ENCODE peak calls at places on chromosomes 5 and 9, in four cellular contexts. W is K562, V is transverse colon, T is gastrocnemius medialis. C is an unnamed sample.

GRCh38 chr5:140402258-140403074 is 833 bp downstream of the ANKHD1 start:
- DNase-seq in V (peak; percentile 36), T (peak; percentile 12), W (peak; percentile 48), C (peak; percentile 36)

GRCh38 chr5:37838933-37839341 is 904 bp downstream of the GDNF start:
- DNase-seq in V (no peak), T (no peak), W (no peak), C (no peak)

GRCh38 chr9:4497855-4498254 is 7.6 kb downstream of the SLC1A1 start:
- DNase-seq in V (no peak), T (no peak), W (no peak), C (no peak)

GRCh38 chr9:113223963-113224362 is 2.6 kb downstream of the SLC31A1 start:
- DNase-seq in W (no peak), T (no peak), V (no peak), C (no peak)

GRCh38 chr5:54013556-54014157 is 296.7 kb downstream of the ARL15 start:
- DNase-seq in V (peak; percentile 16), W (peak; percentile 48), T (peak; percentile 6), C (no peak)

GRCh38 chr5:79333852-79334557 is 98.1 kb downstream of the JMY start:
- DNase-seq in T (no peak), W (no peak), V (no peak), C (no peak)

GRCh38 chr5:159510282-159510681 is 180.0 kb upstream of the IL12B start:
- DNase-seq in V (peak; percentile 31), T (peak; percentile 67), W (no peak), C (peak; percentile 91)

GRCh38 chr9:137156567-137157375 is 13.1 kb downstream of the LRRC26 start:
- DNase-seq in W (peak; percentile 92), T (no peak), V (peak; percentile 32), C (peak; percentile 82)

GRCh38 chr9:17063535-17064135 is 71.2 kb upstream of the CNTLN start:
- DNase-seq in T (no peak), W (no peak), V (no peak), C (no peak)

GRCh38 chr5:35736280-35736679 is 118.6 kb downstream of the SPEF2 start:
- DNase-seq in W (no peak), T (no peak), V (no peak), C (no peak)

GRCh38 chr5:167770461-167770860 is 521.0 kb upstream of the WWC1 start:
- DNase-seq in V (no peak), T (no peak), W (no peak), C (no peak)

GRCh38 chr9:20744046-20744630 is 60.1 kb downstream of the FOCAD start:
- DNase-seq in W (no peak), V (no peak), T (no peak), C (no peak)

GRCh38 chr5:29744618-29745017 is 1448.9 kb upstream of the CDH6 start:
- DNase-seq in W (no peak), V (no peak), T (no peak), C (no peak)

GRCh38 chr5:50580506-50580905 is 85.9 kb upstream of the PARP8 start:
- DNase-seq in T (no peak), V (no peak), W (no peak), C (no peak)

GRCh38 chr9:114532561-114533237 is 27.4 kb upstream of the WHRN start:
- DNase-seq in V (no peak), T (no peak), W (no peak), C (no peak)

GRCh38 chr5:76601470-76601869 is 21.7 kb downstream of the F2RL2 start:
- DNase-seq in T (no peak), W (peak; percentile 46), V (no peak), C (no peak)

GRCh38 chr9:93099551-93100264 is 3.7 kb downstream of the CARD19 start:
- DNase-seq in V (peak; percentile 7), T (no peak), W (no peak), C (peak; percentile 22)

GRCh38 chr5:93790401-93790800 is 49.0 kb upstream of the POU5F2 start:
- DNase-seq in T (no peak), V (no peak), W (no peak), C (no peak)

GRCh38 chr9:33425128-33425533 is 22.3 kb downstream of the AQP3 start:
- DNase-seq in V (no peak), T (no peak), W (no peak), C (no peak)

GRCh38 chr5:149298857-149299404 is 27.3 kb downstream of the AFAP1L1 start:
- DNase-seq in W (no peak), T (no peak), V (no peak), C (peak; percentile 50)

GRCh38 chr9:77649109-77649812 is 1.1 kb upstream of the GNA14 start:
- DNase-seq in T (no peak), W (no peak), V (no peak), C (no peak)

GRCh38 chr9:68702493-68702892 is 2.5 kb upstream of the PIP5K1B start:
- DNase-seq in V (no peak), T (no peak), W (peak; percentile 16), C (no peak)

GRCh38 chr9:112341741-112342140 is 8.3 kb upstream of the PTBP3 start:
- DNase-seq in T (no peak), V (no peak), W (no peak), C (no peak)

GRCh38 chr5:177343777-177344176 is 7.7 kb downstream of the LMAN2 start:
- DNase-seq in W (no peak), V (no peak), T (no peak), C (no peak)

GRCh38 chr5:72749362-72749997 is 67.0 kb upstream of the TNPO1 start:
- DNase-seq in W (no peak), T (no peak), V (no peak), C (no peak)

GRCh38 chr5:171954721-171955120 is 51.7 kb downstream of the FBXW11 start:
- DNase-seq in T (no peak), W (no peak), V (no peak), C (no peak)

GRCh38 chr5:34660444-34660843 is 4.3 kb downstream of the RAI14 start:
- DNase-seq in V (no peak), W (no peak), T (no peak), C (no peak)

GRCh38 chr9:1978941-1979340 is 36.2 kb upstream of the SMARCA2 start:
- DNase-seq in V (no peak), W (no peak), T (no peak), C (no peak)

GRCh38 chr9:1982074-1982473 is 33.1 kb upstream of the SMARCA2 start:
- DNase-seq in T (no peak), W (no peak), V (no peak), C (no peak)

GRCh38 chr9:1980387-1980786 is 34.8 kb upstream of the SMARCA2 start:
- DNase-seq in V (no peak), T (no peak), W (no peak), C (no peak)

GRCh38 chr9:1977026-1977425 is 38.1 kb upstream of the SMARCA2 start:
- DNase-seq in W (no peak), T (no peak), V (no peak), C (no peak)

GRCh38 chr9:1979815-1980367 is 35.3 kb upstream of the SMARCA2 start:
- DNase-seq in W (no peak), T (no peak), V (no peak), C (no peak)
- TF ChIP-seq POLR2A in W (no peak), T (no peak), V (no peak), C (no peak)

GRCh38 chr9:120913673-120914266 is 12.8 kb downstream of the TRAF1 start:
- DNase-seq in W (peak; percentile 75), V (no peak), T (no peak), C (no peak)

GRCh38 chr9:120910643-120911042 is 16.0 kb downstream of the TRAF1 start:
- DNase-seq in T (no peak), W (no peak), V (no peak), C (no peak)

GRCh38 chr9:120909904-120910303 is 16.7 kb downstream of the TRAF1 start:
- DNase-seq in W (no peak), T (no peak), V (no peak), C (no peak)

GRCh38 chr9:120912958-120913672 is 13.5 kb downstream of the TRAF1 start:
- DNase-seq in T (no peak), W (peak; percentile 24), V (no peak), C (no peak)

DNA sequence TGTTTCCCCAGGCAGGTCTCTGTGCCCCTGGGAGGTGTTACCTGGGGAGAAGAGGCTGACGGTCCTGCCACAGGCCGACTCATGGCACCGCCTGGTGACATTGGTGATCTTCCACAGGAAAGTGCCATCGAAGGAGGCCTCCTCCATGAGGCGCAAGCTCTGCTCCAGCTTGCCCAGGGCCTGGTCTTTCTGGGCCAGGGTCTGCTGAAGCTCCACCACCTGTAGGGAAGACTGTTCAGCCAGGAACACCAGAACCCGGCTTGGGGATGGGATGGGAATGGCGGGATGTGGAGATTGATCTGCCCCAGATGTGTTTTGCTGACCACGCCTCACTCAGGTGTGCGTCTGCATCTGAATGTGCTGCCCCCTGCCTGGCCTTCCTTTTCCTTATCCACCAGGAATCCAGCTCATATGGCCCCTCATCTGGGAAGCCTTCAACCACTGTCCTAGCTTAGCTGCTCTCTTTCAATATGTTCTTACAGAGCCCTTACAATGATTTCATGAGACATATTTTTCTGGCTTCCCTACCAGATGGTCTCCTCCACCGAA is 15.2 kb downstream of the TRAF1 start:
- DNase-seq in W (no peak), T (no peak), V (no peak), C (no peak)
- TF ChIP-seq POLR2A in W (no peak), T (no peak), V (no peak), C (no peak)

DNA sequence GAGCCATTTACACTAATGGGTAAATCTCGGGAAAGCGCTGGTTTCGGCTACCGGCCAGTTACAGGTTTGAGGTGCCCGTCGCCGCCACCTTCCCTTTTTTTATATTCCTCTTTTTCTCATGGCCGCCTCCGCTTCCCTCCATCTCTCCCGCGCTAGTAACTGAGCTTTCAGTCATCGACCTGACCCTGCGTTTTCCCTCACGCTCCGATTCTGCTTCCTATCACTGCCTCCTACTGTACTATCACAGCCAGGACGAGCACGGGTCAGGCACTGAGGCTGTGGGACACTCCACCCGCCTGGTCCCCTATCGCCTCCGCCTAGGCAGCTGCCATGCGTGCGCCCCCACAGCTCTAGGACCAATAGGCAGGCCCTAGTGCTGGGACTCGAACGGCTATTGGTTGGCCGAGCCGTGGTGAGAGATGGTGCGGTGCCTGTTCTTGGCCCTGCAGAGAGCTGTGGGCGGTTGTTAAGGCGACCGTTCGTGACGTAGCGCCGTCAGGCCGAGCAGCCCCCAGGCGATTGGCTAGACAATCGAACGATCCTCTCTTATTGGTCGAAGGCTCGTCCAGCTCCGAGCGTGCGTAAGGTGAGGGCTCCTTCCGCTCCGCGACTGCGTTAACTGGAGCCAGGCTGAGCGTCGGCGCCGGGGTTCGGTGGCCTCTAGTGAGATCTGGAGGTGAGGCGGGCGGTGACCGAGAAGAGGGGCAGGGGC is at the start of gene HMGCR:
- DNase-seq in T (peak; percentile 99), W (peak; percentile 93), V (peak; percentile 99), C (peak; percentile 100)
- TF ChIP-seq POLR2A in T (peak; percentile 66), W (peak; percentile 88), V (peak; percentile 95), C (peak; percentile 69)

GRCh38 chr5:9572246-9572645 is 26.4 kb upstream of the SEMA5A start:
- DNase-seq in T (no peak), W (no peak), V (no peak), C (no peak)

GRCh38 chr5:9573796-9574195 is 27.9 kb upstream of the SEMA5A start:
- DNase-seq in T (no peak), W (no peak), V (no peak), C (no peak)

GRCh38 chr5:9567039-9567438 is 21.2 kb upstream of the SEMA5A start:
- DNase-seq in W (no peak), V (no peak), T (no peak), C (no peak)

DNA sequence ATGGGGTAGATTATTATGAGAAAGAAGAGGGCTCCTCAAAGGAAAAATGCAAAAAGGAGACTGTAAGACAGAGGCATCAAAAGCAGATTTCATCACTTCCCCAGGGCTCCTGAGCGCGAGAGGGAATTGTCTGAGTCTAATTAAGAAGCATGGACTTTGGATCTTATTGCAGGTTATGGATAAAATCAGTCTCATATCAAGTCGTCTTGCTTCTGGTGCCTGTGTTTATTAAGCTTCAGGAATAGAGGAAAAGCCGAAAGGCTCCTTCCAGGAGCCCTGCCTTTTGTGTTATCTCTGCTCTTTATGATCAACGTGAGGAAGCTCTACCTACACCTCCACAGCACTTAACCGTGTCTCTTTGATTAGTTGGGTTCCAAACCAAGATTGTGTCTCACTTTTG is 25.0 kb upstream of the SEMA5A start:
- DNase-seq in W (no peak), V (no peak), T (no peak), C (no peak)
- TF ChIP-seq POLR2A in W (no peak), V (no peak), T (no peak), C (no peak)

C was measured in heart left ventricle.